ENCODE peak calls at places on chromosomes 13 and 19, in seven cellular contexts. T is fibroblast of lung, N is IMR-90, Z is HepG2, F is heart right ventricle, Y is hepatocyte, S is stomach. C is an unnamed sample.
A peak's percentile ranks its signal among the peaks of the same experiment; 100 is the strongest.

GRCh38 chr13:111060237-111060919 is 54.7 kb upstream of the ARHGEF7 start:
- DNase-seq in T (no peak), N (no peak), Z (no peak), F (no peak), Y (no peak), S (no peak), C (no peak)

GRCh38 chr13:33218020-33218419 is 67.5 kb downstream of the STARD13 start:
- DNase-seq in T (no peak), N (peak; percentile 71), Z (peak; percentile 82), F (no peak), Y (peak; percentile 59), S (no peak), C (no peak)

GRCh38 chr19:46732966-46733692 is 12.7 kb upstream of the FKRP start:
- DNase-seq in T (peak; percentile 60), N (peak; percentile 44), Z (no peak), F (no peak), Y (no peak), S (no peak), C (no peak)

GRCh38 chr13:49607761-49608160 is 20.5 kb upstream of the ARL11 start:
- DNase-seq in T (no peak), N (no peak), Z (no peak), F (no peak), Y (no peak), S (no peak), C (no peak)

GRCh38 chr13:44667950-44668349 is 91.8 kb upstream of the TSC22D1 start:
- DNase-seq in T (peak; percentile 69), N (peak; percentile 53), Z (no peak), F (no peak), Y (no peak), S (no peak), C (no peak)

GRCh38 chr19:872266-872951 is 12.9 kb downstream of the CFD start:
- DNase-seq in T (peak; percentile 75), N (peak; percentile 38), Z (no peak), F (peak; percentile 50), Y (peak; percentile 79), S (peak; percentile 68), C (no peak)

GRCh38 chr13:40774672-40775071 is 3.7 kb upstream of the MRPS31 start:
- DNase-seq in T (no peak), N (no peak), Z (no peak), F (no peak), Y (no peak), S (no peak), C (no peak)

GRCh38 chr19:34838753-34839431 is 65.9 kb upstream of the ZNF599 start:
- DNase-seq in T (peak; percentile 1), N (no peak), Z (peak; percentile 24), F (no peak), Y (peak; percentile 71), S (peak; percentile 25), C (no peak)

GRCh38 chr13:78022164-78022877 is 103.7 kb upstream of the EDNRB start:
- DNase-seq in T (peak; percentile 40), N (peak; percentile 72), Z (no peak), F (peak; percentile 40), Y (no peak), S (peak; percentile 30), C (no peak)

GRCh38 chr19:34502582-34503545 is 21.3 kb downstream of the WTIP start:
- DNase-seq in T (peak; percentile 39), N (peak; percentile 33), Z (no peak), F (no peak), Y (no peak), S (peak; percentile 22), C (no peak)

GRCh38 chr19:13764821-13765394 is 586 bp downstream of the MRI1 start:
- DNase-seq in T (no peak), N (no peak), Z (no peak), F (no peak), Y (peak; percentile 54), S (peak; percentile 43), C (no peak)

GRCh38 chr13:60397693-60398437 is 845 bp downstream of the TDRD3 start:
- DNase-seq in T (peak; percentile 73), N (peak; percentile 67), Z (peak; percentile 35), F (peak; percentile 55), Y (peak; percentile 81), S (peak; percentile 63), C (peak; percentile 78)

GRCh38 chr19:13717194-13717643 is 47.1 kb upstream of the MRI1 start:
- DNase-seq in T (no peak), N (peak; percentile 63), Z (no peak), F (no peak), Y (no peak), S (no peak), C (no peak)

GRCh38 chr19:3404324-3405260 is 38.2 kb downstream of the NFIC start:
- DNase-seq in T (peak; percentile 94), N (peak; percentile 93), Z (no peak), F (peak; percentile 93), Y (peak; percentile 58), S (peak; percentile 88), C (peak; percentile 95)

GRCh38 chr13:101576452-101576851 is 124.0 kb downstream of the ITGBL1 start:
- DNase-seq in T (peak; percentile 88), N (peak; percentile 81), Z (peak; percentile 46), F (no peak), Y (no peak), S (no peak), C (no peak)

GRCh38 chr19:4817467-4818277 is 13.8 kb downstream of the TICAM1 start:
- DNase-seq in T (no peak), N (no peak), Z (no peak), F (peak; percentile 34), Y (no peak), S (peak; percentile 61), C (no peak)

GRCh38 chr19:7109678-7110289 is 40.3 kb downstream of the ZNF557 start:
- DNase-seq in T (no peak), N (no peak), Z (peak; percentile 11), F (no peak), Y (no peak), S (no peak), C (no peak)
- H3K4me3 ChIP-seq in T (no peak overlapping the region), N (no peak overlapping the region), Z (no peak overlapping the region), F (no peak overlapping the region), Y (no peak overlapping the region), S (no peak overlapping the region), C (no peak overlapping the region)

GRCh38 chr13:74765955-74766354 is 631.8 kb upstream of the KLF12 start:
- DNase-seq in T (no peak), N (no peak), Z (no peak), F (no peak), Y (no peak), S (no peak), C (no peak)
- TF ChIP-seq CTCF in T (no peak), N (no peak), Z (no peak), F (no peak), Y (no peak), S (no peak), C (no peak)

GRCh38 chr13:29573190-29573589 is 22.3 kb downstream of the SLC7A1 start:
- DNase-seq in T (peak; percentile 48), N (peak; percentile 39), Z (no peak), F (no peak), Y (no peak), S (peak; percentile 53), C (peak; percentile 56)
- H3K27ac ChIP-seq in T (no peak overlapping the region), N (no peak overlapping the region), Z (peak overlapping the region; percentile 41), F (no peak overlapping the region), Y (no peak overlapping the region), S (no peak overlapping the region), C (no peak overlapping the region)

DNA sequence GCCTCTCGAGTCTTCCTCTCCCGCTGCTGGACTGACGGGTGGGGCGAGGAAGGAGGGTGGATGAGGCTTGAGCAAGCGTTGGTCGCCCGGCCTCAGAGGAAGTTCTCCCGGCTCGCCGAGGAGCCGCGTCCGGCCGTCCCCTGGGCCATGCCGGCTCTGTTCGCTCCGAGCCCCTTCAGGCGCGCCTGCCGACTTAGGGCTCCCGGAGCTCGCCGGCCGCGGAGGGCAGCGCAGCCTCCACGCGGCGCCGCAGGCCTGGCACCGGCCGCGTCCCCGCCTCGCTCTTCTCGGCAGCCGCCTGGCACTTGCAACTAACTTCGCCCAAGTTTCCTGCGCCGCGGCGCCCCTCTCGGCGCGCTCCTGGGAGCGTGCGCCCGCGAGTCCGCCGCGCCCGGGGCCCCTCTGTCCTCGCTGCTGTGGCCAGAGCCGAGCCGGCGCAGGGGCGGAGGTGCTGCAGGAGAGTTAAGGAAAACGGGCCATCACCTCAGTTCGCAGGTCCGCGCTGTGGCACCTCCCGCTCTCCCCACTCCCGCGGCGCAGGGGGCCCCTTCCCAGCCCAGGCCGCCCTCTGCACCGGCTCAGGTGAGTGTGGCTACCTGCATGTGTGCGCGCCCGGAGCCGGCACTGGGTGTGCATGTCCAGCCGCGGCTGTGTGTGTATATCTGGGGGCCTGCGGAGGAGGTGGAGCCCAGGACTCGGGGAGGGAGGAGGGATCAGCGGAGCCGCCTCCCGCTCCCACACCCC is 639 bp upstream of the SOX21 start:
- DNase-seq in T (peak; percentile 59), N (peak; percentile 46), Z (no peak), F (no peak), Y (peak; percentile 73), S (peak; percentile 78), C (no peak)
- H3K4me3 ChIP-seq in T (no peak overlapping the region), N (no peak overlapping the region), Z (no peak overlapping the region), F (peak overlapping the region; percentile 41), Y (peak overlapping the region; percentile 5), S (peak overlapping the region; percentile 43), C (peak overlapping the region; percentile 59)

GRCh38 chr19:19475845-19476828 is 39.2 kb downstream of the TSSK6 start:
- DNase-seq in T (no peak), N (no peak), Z (peak; percentile 16), F (no peak), Y (no peak), S (no peak), C (no peak)
- TF ChIP-seq CTCF in T (peak; percentile 48), N (peak; percentile 43), Z (peak; percentile 33), F (no peak), Y (peak; percentile 37), S (no peak), C (no peak)

GRCh38 chr13:53788286-53788685 is 759.7 kb downstream of the OLFM4 start:
- DNase-seq in T (no peak), N (no peak), Z (no peak), F (no peak), Y (no peak), S (no peak), C (no peak)
- H3K27ac ChIP-seq in T (no peak overlapping the region), N (no peak overlapping the region), Z (no peak overlapping the region), F (no peak overlapping the region), Y (no peak overlapping the region), S (no peak overlapping the region), C (no peak overlapping the region)

DNA sequence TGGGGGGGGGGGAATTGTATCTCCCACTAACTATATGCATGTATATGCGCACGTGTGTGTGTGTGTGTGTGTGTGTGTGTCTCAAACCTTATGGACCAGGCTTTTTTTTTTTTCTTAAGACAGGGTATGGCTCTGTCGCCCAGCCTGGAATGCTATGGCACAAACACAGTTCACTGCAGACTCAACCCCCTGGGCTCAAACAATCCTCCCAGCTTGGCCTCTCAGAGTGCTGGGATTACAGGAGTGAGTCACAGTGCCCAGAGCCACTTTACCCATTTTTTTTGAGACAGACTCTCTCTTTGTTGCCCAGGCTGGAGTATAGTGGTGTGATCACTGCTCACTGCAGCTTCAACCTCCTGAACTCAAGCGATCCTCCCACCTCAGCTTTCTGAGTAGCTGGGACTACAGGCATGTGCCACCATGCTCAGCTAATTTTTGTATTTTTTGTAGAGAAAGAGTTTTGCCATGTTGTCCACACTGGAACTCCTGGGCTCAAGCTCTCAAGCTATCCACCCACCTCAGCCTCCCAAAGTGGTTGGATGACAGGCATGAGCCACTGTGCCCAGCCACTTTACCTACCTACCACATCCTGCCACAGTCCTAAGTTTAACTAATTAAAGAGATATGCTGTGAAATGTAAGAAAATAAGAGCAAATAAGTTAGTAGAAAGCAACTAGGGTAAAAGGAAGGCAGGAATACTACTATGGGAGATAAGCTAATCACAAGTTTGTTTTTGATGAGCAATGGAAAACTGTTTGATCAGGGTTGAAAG is 2.4 kb downstream of the ZMYM5 start:
- DNase-seq in T (peak; percentile 55), N (peak; percentile 73), Z (peak; percentile 77), F (no peak), Y (peak; percentile 38), S (no peak), C (no peak)
- H3K4me3 ChIP-seq in T (peak overlapping the region; percentile 97), N (no peak overlapping the region), Z (peak overlapping the region; percentile 3), F (peak overlapping the region; percentile 84), Y (peak overlapping the region; percentile 95), S (peak overlapping the region; percentile 93), C (peak overlapping the region; percentile 80)

GRCh38 chr19:31314849-31315620 is 34.2 kb downstream of the TSHZ3 start:
- DNase-seq in T (no peak), N (no peak), Z (no peak), F (no peak), Y (no peak), S (no peak), C (no peak)
- TF ChIP-seq CTCF in T (no peak), N (peak; percentile 42), Z (no peak), F (no peak), Y (peak; percentile 25), S (no peak), C (no peak)

C was measured in coronary artery.